ENCODE peak calls at places on chromosomes 6 and 20, in nine cellular contexts. One of them, this sample, is unnamed.

GRCh38 chr20:47024461-47024937 is 129.9 kb downstream of the EYA2 start:
- DNase-seq in left ventricle myocardium inferior: no peak
- DNase-seq in kidney: no peak
- DNase-seq in astrocyte: no peak
- DNase-seq in spleen: no peak
- DNase-seq in cardiac muscle cell: no peak
- DNase-seq in H1: no peak
- DNase-seq in BJ: peak; percentile 40
- DNase-seq in IMR-90: peak; percentile 77
- DNase-seq in this sample: no peak

GRCh38 chr6:166724576-166724975 is 97.5 kb upstream of the RPS6KA2 start:
- DNase-seq in left ventricle myocardium inferior: no peak
- DNase-seq in kidney: no peak
- DNase-seq in astrocyte: no peak
- DNase-seq in spleen: no peak
- DNase-seq in cardiac muscle cell: no peak
- DNase-seq in H1: no peak
- DNase-seq in BJ: peak; percentile 16
- DNase-seq in IMR-90: no peak
- DNase-seq in this sample: peak; percentile 34

GRCh38 chr6:25971187-25971811 is 8.7 kb downstream of the TRIM38 start:
- DNase-seq in left ventricle myocardium inferior: no peak
- DNase-seq in kidney: no peak
- DNase-seq in astrocyte: peak; percentile 95
- DNase-seq in spleen: no peak
- DNase-seq in cardiac muscle cell: no peak
- DNase-seq in H1: no peak
- DNase-seq in BJ: peak; percentile 86
- DNase-seq in IMR-90: peak; percentile 92
- DNase-seq in this sample: no peak

GRCh38 chr6:167541544-167541943 is 216.7 kb downstream of the TTLL2 start:
- DNase-seq in left ventricle myocardium inferior: no peak
- DNase-seq in kidney: no peak
- DNase-seq in astrocyte: no peak
- DNase-seq in spleen: no peak
- DNase-seq in cardiac muscle cell: no peak
- DNase-seq in H1: no peak
- DNase-seq in BJ: no peak
- DNase-seq in IMR-90: no peak
- DNase-seq in this sample: no peak

GRCh38 chr20:53352727-53353440 is 240.8 kb downstream of the ZNF217 start:
- DNase-seq in left ventricle myocardium inferior: no peak
- DNase-seq in kidney: no peak
- DNase-seq in astrocyte: no peak
- DNase-seq in spleen: no peak
- DNase-seq in cardiac muscle cell: no peak
- DNase-seq in H1: no peak
- DNase-seq in BJ: no peak
- DNase-seq in IMR-90: no peak
- DNase-seq in this sample: no peak

GRCh38 chr6:45445749-45446454 is 68.2 kb upstream of the SUPT3H start:
- DNase-seq in left ventricle myocardium inferior: peak; percentile 59
- DNase-seq in kidney: peak; percentile 86
- DNase-seq in astrocyte: peak; percentile 98
- DNase-seq in spleen: no peak
- DNase-seq in cardiac muscle cell: peak; percentile 50
- DNase-seq in H1: no peak
- DNase-seq in BJ: peak; percentile 98
- DNase-seq in IMR-90: peak; percentile 99
- DNase-seq in this sample: peak; percentile 4

GRCh38 chr6:144133225-144133821 is 17.0 kb upstream of the STX11 start:
- DNase-seq in left ventricle myocardium inferior: no peak
- DNase-seq in kidney: no peak
- DNase-seq in astrocyte: no peak
- DNase-seq in spleen: no peak
- DNase-seq in cardiac muscle cell: no peak
- DNase-seq in H1: no peak
- DNase-seq in BJ: no peak
- DNase-seq in IMR-90: no peak
- DNase-seq in this sample: no peak

GRCh38 chr6:116963972-116964371 is 86.9 kb downstream of the RFX6 start:
- DNase-seq in left ventricle myocardium inferior: no peak
- DNase-seq in kidney: no peak
- DNase-seq in astrocyte: no peak
- DNase-seq in spleen: no peak
- DNase-seq in cardiac muscle cell: no peak
- DNase-seq in H1: no peak
- DNase-seq in BJ: no peak
- DNase-seq in IMR-90: no peak
- DNase-seq in this sample: no peak

GRCh38 chr6:71531006-71531405 is 242.4 kb downstream of the OGFRL1 start:
- DNase-seq in left ventricle myocardium inferior: no peak
- DNase-seq in kidney: no peak
- DNase-seq in astrocyte: peak; percentile 29
- DNase-seq in spleen: no peak
- DNase-seq in cardiac muscle cell: no peak
- DNase-seq in H1: no peak
- DNase-seq in BJ: peak; percentile 52
- DNase-seq in IMR-90: peak; percentile 33
- DNase-seq in this sample: no peak

GRCh38 chr6:24847402-24847801 is 48.7 kb upstream of the ARMH2 start:
- DNase-seq in left ventricle myocardium inferior: no peak
- DNase-seq in kidney: no peak
- DNase-seq in astrocyte: no peak
- DNase-seq in spleen: no peak
- DNase-seq in cardiac muscle cell: no peak
- DNase-seq in H1: no peak
- DNase-seq in BJ: no peak
- DNase-seq in IMR-90: no peak
- DNase-seq in this sample: no peak

GRCh38 chr6:15287670-15288069 is 41.8 kb downstream of the JARID2 start:
- DNase-seq in left ventricle myocardium inferior: no peak
- DNase-seq in kidney: no peak
- DNase-seq in astrocyte: no peak
- DNase-seq in spleen: peak; percentile 58
- DNase-seq in cardiac muscle cell: no peak
- DNase-seq in H1: no peak
- DNase-seq in BJ: no peak
- DNase-seq in IMR-90: no peak
- DNase-seq in this sample: no peak

GRCh38 chr6:146027586-146028249 is 1.1 kb upstream of the GRM1 start:
- DNase-seq in left ventricle myocardium inferior: no peak
- DNase-seq in kidney: peak; percentile 37
- DNase-seq in astrocyte: no peak
- DNase-seq in spleen: no peak
- DNase-seq in cardiac muscle cell: peak; percentile 30
- DNase-seq in H1: no peak
- DNase-seq in BJ: no peak
- DNase-seq in IMR-90: no peak
- DNase-seq in this sample: no peak

GRCh38 chr6:41559655-41560439 is 13.7 kb downstream of the FOXP4 start:
- DNase-seq in left ventricle myocardium inferior: no peak
- DNase-seq in kidney: no peak
- DNase-seq in astrocyte: no peak
- DNase-seq in spleen: no peak
- DNase-seq in cardiac muscle cell: no peak
- DNase-seq in H1: no peak
- DNase-seq in BJ: no peak
- DNase-seq in IMR-90: no peak
- DNase-seq in this sample: no peak

GRCh38 chr6:166309977-166310376 is 1.8 kb upstream of the PRR18 start:
- DNase-seq in left ventricle myocardium inferior: no peak
- DNase-seq in kidney: no peak
- DNase-seq in astrocyte: no peak
- DNase-seq in spleen: no peak
- DNase-seq in cardiac muscle cell: no peak
- DNase-seq in H1: no peak
- DNase-seq in BJ: no peak
- DNase-seq in IMR-90: no peak
- DNase-seq in this sample: no peak

GRCh38 chr6:3766219-3766618 is 14.7 kb upstream of the PXDC1 start:
- DNase-seq in left ventricle myocardium inferior: no peak
- DNase-seq in kidney: no peak
- DNase-seq in astrocyte: no peak
- DNase-seq in spleen: no peak
- DNase-seq in cardiac muscle cell: no peak
- DNase-seq in H1: no peak
- DNase-seq in BJ: peak; percentile 26
- DNase-seq in IMR-90: no peak
- DNase-seq in this sample: no peak

GRCh38 chr20:1478566-1478965 is 11.9 kb upstream of the NSFL1C start:
- DNase-seq in left ventricle myocardium inferior: no peak
- DNase-seq in kidney: no peak
- DNase-seq in astrocyte: peak; percentile 59
- DNase-seq in spleen: no peak
- DNase-seq in cardiac muscle cell: no peak
- DNase-seq in H1: no peak
- DNase-seq in BJ: peak; percentile 19
- DNase-seq in IMR-90: peak; percentile 52
- DNase-seq in this sample: no peak

GRCh38 chr6:34465551-34466241 is at the start of gene PACSIN1:
- DNase-seq in left ventricle myocardium inferior: peak; percentile 22
- DNase-seq in kidney: no peak
- DNase-seq in astrocyte: no peak
- DNase-seq in spleen: peak; percentile 78
- DNase-seq in cardiac muscle cell: peak; percentile 83
- DNase-seq in H1: no peak
- DNase-seq in BJ: no peak
- DNase-seq in IMR-90: no peak
- DNase-seq in this sample: no peak

GRCh38 chr20:56345911-56346310 is 12.9 kb upstream of the FAM210B start:
- DNase-seq in left ventricle myocardium inferior: no peak
- DNase-seq in kidney: no peak
- DNase-seq in astrocyte: no peak
- DNase-seq in spleen: no peak
- DNase-seq in cardiac muscle cell: no peak
- DNase-seq in H1: no peak
- DNase-seq in BJ: no peak
- DNase-seq in IMR-90: no peak
- DNase-seq in this sample: no peak

GRCh38 chr6:53279301-53279700 is 69.4 kb downstream of the ELOVL5 start:
- DNase-seq in left ventricle myocardium inferior: no peak
- DNase-seq in kidney: no peak
- DNase-seq in astrocyte: no peak
- DNase-seq in spleen: no peak
- DNase-seq in cardiac muscle cell: no peak
- DNase-seq in H1: no peak
- DNase-seq in BJ: no peak
- DNase-seq in IMR-90: no peak
- DNase-seq in this sample: no peak

GRCh38 chr6:53282234-53282633 is 66.5 kb downstream of the ELOVL5 start:
- DNase-seq in left ventricle myocardium inferior: no peak
- DNase-seq in kidney: no peak
- DNase-seq in astrocyte: no peak
- DNase-seq in spleen: no peak
- DNase-seq in cardiac muscle cell: no peak
- DNase-seq in H1: no peak
- DNase-seq in BJ: no peak
- DNase-seq in IMR-90: no peak
- DNase-seq in this sample: no peak

GRCh38 chr6:53282741-53283140 is 66.0 kb downstream of the ELOVL5 start:
- DNase-seq in left ventricle myocardium inferior: no peak
- DNase-seq in kidney: no peak
- DNase-seq in astrocyte: no peak
- DNase-seq in spleen: no peak
- DNase-seq in cardiac muscle cell: no peak
- DNase-seq in H1: no peak
- DNase-seq in BJ: no peak
- DNase-seq in IMR-90: no peak
- DNase-seq in this sample: no peak

GRCh38 chr6:53281518-53282215 is 67.1 kb downstream of the ELOVL5 start:
- DNase-seq in left ventricle myocardium inferior: no peak
- DNase-seq in kidney: no peak
- DNase-seq in astrocyte: no peak
- DNase-seq in spleen: no peak
- DNase-seq in cardiac muscle cell: no peak
- DNase-seq in H1: no peak
- DNase-seq in BJ: no peak
- DNase-seq in IMR-90: no peak
- DNase-seq in this sample: no peak

GRCh38 chr6:53280207-53280606 is 68.5 kb downstream of the ELOVL5 start:
- DNase-seq in left ventricle myocardium inferior: no peak
- DNase-seq in kidney: no peak
- DNase-seq in astrocyte: no peak
- DNase-seq in spleen: no peak
- DNase-seq in cardiac muscle cell: no peak
- DNase-seq in H1: no peak
- DNase-seq in BJ: no peak
- DNase-seq in IMR-90: no peak
- DNase-seq in this sample: no peak
- H3K36me3 ChIP-seq in left ventricle myocardium inferior: peaks cover 29% of the 10 kb centered on the region
- H3K36me3 ChIP-seq in kidney: no peaks in the 10 kb centered on the region
- H3K36me3 ChIP-seq in astrocyte: peaks cover 12% of the 10 kb centered on the region
- H3K36me3 ChIP-seq in spleen: no peaks in the 10 kb centered on the region
- H3K36me3 ChIP-seq in cardiac muscle cell: no peaks in the 10 kb centered on the region
- H3K36me3 ChIP-seq in H1: no peaks in the 10 kb centered on the region
- H3K36me3 ChIP-seq in BJ: peaks cover 1% of the 10 kb centered on the region
- H3K36me3 ChIP-seq in IMR-90: peaks cover 9% of the 10 kb centered on the region
- H3K36me3 ChIP-seq in this sample: peaks cover 9% of the 10 kb centered on the region

DNA sequence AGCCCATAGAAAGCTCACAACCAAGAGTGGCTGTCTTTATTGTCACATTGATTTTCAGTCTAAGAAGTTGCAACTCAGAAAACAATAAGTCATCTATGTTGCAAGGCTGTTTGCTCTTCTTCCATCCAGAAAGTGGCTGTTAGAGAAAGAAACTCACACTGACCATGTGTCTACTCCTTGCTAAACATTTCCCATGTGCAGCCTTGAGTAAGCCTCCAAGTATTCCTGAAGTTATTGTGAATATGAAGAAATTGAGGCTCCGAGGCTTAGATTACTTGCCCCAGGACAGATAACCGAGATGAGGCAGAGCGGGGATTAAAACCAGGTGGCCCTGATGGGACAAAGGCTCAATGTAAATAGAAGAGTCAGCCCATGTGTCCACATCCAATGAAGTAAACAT is 105.0 kb downstream of the SPTLC3 start:
- DNase-seq in left ventricle myocardium inferior: no peak
- DNase-seq in kidney: no peak
- DNase-seq in astrocyte: no peak
- DNase-seq in spleen: no peak
- DNase-seq in cardiac muscle cell: no peak
- DNase-seq in H1: no peak
- DNase-seq in BJ: no peak
- DNase-seq in IMR-90: no peak
- DNase-seq in this sample: no peak
- H3K36me3 ChIP-seq in left ventricle myocardium inferior: peaks cover 3% of the 10 kb centered on the region
- H3K36me3 ChIP-seq in kidney: peaks cover 15% of the 10 kb centered on the region
- H3K36me3 ChIP-seq in astrocyte: no peaks in the 10 kb centered on the region
- H3K36me3 ChIP-seq in spleen: no peaks in the 10 kb centered on the region
- H3K36me3 ChIP-seq in cardiac muscle cell: no peaks in the 10 kb centered on the region
- H3K36me3 ChIP-seq in H1: no peaks in the 10 kb centered on the region
- H3K36me3 ChIP-seq in BJ: no peaks in the 10 kb centered on the region
- H3K36me3 ChIP-seq in IMR-90: no peaks in the 10 kb centered on the region
- H3K36me3 ChIP-seq in this sample: no peaks in the 10 kb centered on the region

GRCh38 chr6:31639043-31639442 is 13.4 kb downstream of the BAG6 start:
- DNase-seq in left ventricle myocardium inferior: no peak
- DNase-seq in kidney: no peak
- DNase-seq in astrocyte: no peak
- DNase-seq in spleen: no peak
- DNase-seq in cardiac muscle cell: no peak
- DNase-seq in H1: no peak
- DNase-seq in BJ: no peak
- DNase-seq in IMR-90: no peak
- DNase-seq in this sample: no peak
- H3K36me3 ChIP-seq in left ventricle myocardium inferior: peaks cover 98% of the 10 kb centered on the region
- H3K36me3 ChIP-seq in kidney: peaks cover 85% of the 10 kb centered on the region
- H3K36me3 ChIP-seq in astrocyte: peaks cover 60% of the 10 kb centered on the region
- H3K36me3 ChIP-seq in spleen: peaks cover 99% of the 10 kb centered on the region
- H3K36me3 ChIP-seq in cardiac muscle cell: peaks cover 86% of the 10 kb centered on the region
- H3K36me3 ChIP-seq in H1: peaks cover 81% of the 10 kb centered on the region
- H3K36me3 ChIP-seq in BJ: peaks cover 51% of the 10 kb centered on the region
- H3K36me3 ChIP-seq in IMR-90: peaks cover 81% of the 10 kb centered on the region
- H3K36me3 ChIP-seq in this sample: peaks cover 87% of the 10 kb centered on the region

GRCh38 chr20:58894652-58895051 is 42.1 kb downstream of the GNAS start:
- DNase-seq in left ventricle myocardium inferior: no peak
- DNase-seq in kidney: no peak
- DNase-seq in astrocyte: no peak
- DNase-seq in spleen: no peak
- DNase-seq in cardiac muscle cell: no peak
- DNase-seq in H1: no peak
- DNase-seq in BJ: no peak
- DNase-seq in IMR-90: no peak
- DNase-seq in this sample: no peak
- H3K36me3 ChIP-seq in left ventricle myocardium inferior: peaks cover 5% of the 10 kb centered on the region
- H3K36me3 ChIP-seq in kidney: peaks cover 9% of the 10 kb centered on the region
- H3K36me3 ChIP-seq in astrocyte: peaks cover 12% of the 10 kb centered on the region
- H3K36me3 ChIP-seq in spleen: no peaks in the 10 kb centered on the region
- H3K36me3 ChIP-seq in cardiac muscle cell: peaks cover 2% of the 10 kb centered on the region
- H3K36me3 ChIP-seq in H1: peaks cover 5% of the 10 kb centered on the region
- H3K36me3 ChIP-seq in BJ: no peaks in the 10 kb centered on the region
- H3K36me3 ChIP-seq in IMR-90: peaks cover 10% of the 10 kb centered on the region
- H3K36me3 ChIP-seq in this sample: peaks cover 42% of the 10 kb centered on the region